ENCODE peak calls at places on chromosomes 7 and 10, in nine cellular contexts. R is fibroblast of the aortic adventitia, N is heart left ventricle, M is GM10248, A is K562, E is sigmoid colon, I is nephron progenitor cell, C is neural crest cell, X is tibial artery. B is an unnamed sample.

GRCh38 chr10:113091921-113092320 is 141.9 kb downstream of the TCF7L2 start:
- DNase-seq in R (no peak), N (peak), M (no peak), A (no peak), E (no peak), I (no peak), C (no peak), X (peak), B (no peak)

GRCh38 chr7:112665709-112666108 is 124.5 kb downstream of the TMEM168 start:
- DNase-seq in R (peak), N (no peak), M (no peak), A (no peak), E (no peak), I (no peak), C (no peak), X (no peak), B (peak)

GRCh38 chr7:7654964-7655363 is 14.4 kb downstream of the UMAD1 start:
- DNase-seq in R (no peak), N (no peak), M (no peak), A (no peak), E (no peak), I (no peak), C (no peak), X (no peak), B (peak)

GRCh38 chr10:103833731-103834365 is 21.5 kb downstream of the SH3PXD2A start:
- DNase-seq in R (peak), N (peak), M (no peak), A (peak), E (peak), I (peak), C (no peak), X (peak), B (peak)

GRCh38 chr10:56349611-56350010 is 11.4 kb downstream of the ZWINT start:
- DNase-seq in R (no peak), N (no peak), M (no peak), A (no peak), E (no peak), I (no peak), C (no peak), X (no peak), B (no peak)

GRCh38 chr7:13115157-13115772 is 427.8 kb downstream of the ARL4A start:
- DNase-seq in R (peak), N (no peak), M (no peak), A (no peak), E (no peak), I (no peak), C (no peak), X (no peak), B (peak)

GRCh38 chr10:84173543-84173942 is at the start of gene GPR15LG:
- DNase-seq in R (no peak), N (no peak), M (no peak), A (no peak), E (no peak), I (no peak), C (no peak), X (no peak), B (no peak)

GRCh38 chr7:74380720-74381119 is 73.0 kb upstream of the GTF2IRD1 start:
- DNase-seq in R (no peak), N (no peak), M (no peak), A (no peak), E (no peak), I (no peak), C (no peak), X (no peak), B (no peak)

GRCh38 chr7:92835851-92836488 is 403 bp downstream of the CDK6 start:
- DNase-seq in R (peak), N (peak), M (peak), A (peak), E (peak), I (no peak), C (no peak), X (peak), B (peak)

GRCh38 chr7:44999245-45000095 is 531 bp upstream of the CCM2 start:
- DNase-seq in R (peak), N (peak), M (peak), A (peak), E (peak), I (peak), C (peak), X (peak), B (peak)
- TF ChIP-seq CTCF in R (no peak), N (peak), M (no peak), A (no peak), E (no peak), I (no peak), C (no peak), X (no peak), B (peak)

DNA sequence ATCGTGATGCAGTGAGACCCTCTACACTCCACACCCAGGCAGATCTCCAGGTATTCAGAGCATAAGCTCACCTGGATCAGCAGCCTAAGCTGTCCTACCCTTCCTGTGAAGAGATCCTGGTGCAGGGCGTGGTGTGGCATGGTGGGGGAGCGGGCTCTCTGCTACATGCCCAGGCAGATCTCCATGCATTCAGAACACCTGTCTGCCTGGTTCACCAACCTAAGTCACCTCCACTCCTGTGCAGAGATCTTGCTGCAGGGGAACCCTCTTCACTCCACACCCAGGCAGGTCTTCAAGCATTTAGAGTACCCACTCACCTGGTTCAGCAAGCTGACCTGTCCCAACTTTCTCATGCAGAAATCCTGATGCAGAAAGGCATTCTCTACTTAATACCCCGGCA is 394.4 kb upstream of the SEMA3A start:
- DNase-seq in R (no peak), N (no peak), M (no peak), A (no peak), E (no peak), I (no peak), C (no peak), X (no peak), B (no peak)
- TF ChIP-seq CTCF in R (no peak), N (no peak), M (no peak), A (no peak), E (no peak), I (no peak), C (no peak), X (no peak), B (no peak)

DNA sequence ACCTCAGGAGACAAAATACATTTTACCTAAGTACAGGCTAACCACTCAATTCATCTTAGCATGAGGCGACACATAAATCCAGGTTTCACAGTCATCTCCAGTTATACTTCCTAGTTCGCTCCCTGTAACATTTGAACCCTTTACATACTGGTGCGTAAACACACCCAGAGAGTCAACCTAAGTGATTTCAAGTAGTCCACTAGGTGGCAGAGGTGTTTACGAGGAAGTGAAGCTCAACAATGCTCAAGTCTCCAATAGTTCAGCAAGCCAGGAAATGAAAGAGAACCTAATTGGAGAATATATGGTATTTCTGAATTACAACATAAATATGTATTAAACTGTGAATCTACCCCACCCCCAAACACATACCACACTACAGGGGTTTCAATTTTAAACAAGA is 76.3 kb upstream of the ABCB5 start:
- DNase-seq in R (peak), N (no peak), M (no peak), A (peak), E (no peak), I (no peak), C (no peak), X (no peak), B (no peak)
- TF ChIP-seq CTCF in R (peak), N (no peak), M (no peak), A (peak), E (no peak), I (no peak), C (peak), X (no peak), B (peak)

GRCh38 chr10:122485670-122486069 is 24.3 kb downstream of the HTRA1 start:
- DNase-seq in R (peak), N (no peak), M (no peak), A (no peak), E (peak), I (no peak), C (no peak), X (peak), B (peak)
- TF ChIP-seq CTCF in R (no peak), N (no peak), M (no peak), A (no peak), E (no peak), I (no peak), C (no peak), X (no peak), B (no peak)

DNA sequence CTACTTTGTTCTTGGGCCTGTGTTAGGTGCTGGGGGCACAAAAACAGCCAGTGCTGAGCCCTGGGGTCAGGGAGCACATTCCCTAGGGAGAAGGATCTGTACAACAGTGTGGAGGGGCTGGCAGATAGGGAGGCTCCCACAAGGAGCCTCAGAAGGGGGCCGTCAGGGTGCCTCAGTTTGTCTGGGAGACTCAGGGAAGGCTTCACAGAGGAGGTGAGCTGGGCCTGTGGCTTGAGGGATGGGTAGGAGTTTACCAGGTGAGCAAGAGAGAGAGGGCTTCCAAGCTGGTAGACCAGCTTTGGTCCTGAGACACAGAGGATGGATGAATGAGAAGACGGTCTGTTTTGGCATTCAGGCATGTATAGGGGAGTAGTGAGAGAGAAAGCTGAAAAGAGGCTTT is 52.1 kb downstream of the CAMK1D start:
- DNase-seq in R (no peak), N (no peak), M (no peak), A (no peak), E (no peak), I (no peak), C (no peak), X (no peak), B (no peak)
- TF ChIP-seq CTCF in R (no peak), N (no peak), M (no peak), A (no peak), E (no peak), I (no peak), C (no peak), X (no peak), B (no peak)

DNA sequence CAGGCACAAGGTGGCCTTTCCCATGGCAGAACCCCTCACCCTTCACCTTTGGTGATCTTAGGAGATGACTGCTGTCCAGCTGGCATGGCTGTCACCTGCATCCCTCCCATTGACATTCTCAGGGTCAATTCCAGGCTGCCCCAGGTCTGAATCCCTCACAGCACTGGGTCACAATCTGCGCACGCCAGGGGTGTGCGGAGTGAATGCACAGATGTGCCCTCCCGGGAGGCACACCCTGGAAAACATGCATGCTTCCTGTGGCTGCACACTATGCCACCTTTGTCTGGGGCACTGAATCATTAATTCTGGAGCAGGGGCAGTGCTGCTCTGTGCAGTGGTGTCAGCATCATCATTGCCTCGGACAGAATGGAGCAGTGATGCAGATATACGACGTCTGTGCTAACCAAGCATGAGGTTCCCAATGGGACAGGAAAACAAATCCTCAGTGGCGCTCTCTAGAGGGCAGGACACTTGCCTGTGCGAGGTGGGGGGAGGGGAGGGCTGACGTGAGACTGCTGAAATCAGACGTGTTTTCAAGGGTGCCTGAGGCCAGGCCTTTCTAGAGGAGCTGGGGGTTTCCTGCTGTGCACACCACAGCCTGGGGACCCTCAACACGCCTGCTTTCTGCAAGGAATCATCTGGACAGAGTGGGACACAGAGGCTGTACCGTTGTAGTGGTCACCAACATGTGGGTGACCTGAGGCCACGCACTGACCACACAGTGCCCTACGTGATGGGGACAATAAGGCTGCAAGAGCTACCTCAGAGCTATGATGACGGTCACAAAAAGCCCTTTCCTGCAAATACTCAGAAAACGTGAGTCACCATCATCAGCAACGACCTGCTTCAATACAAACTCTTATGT is 77.9 kb downstream of the HIPK2 start:
- DNase-seq in R (no peak), N (no peak), M (no peak), A (peak), E (no peak), I (no peak), C (no peak), X (peak), B (no peak)
- TF ChIP-seq CTCF in R (no peak), N (no peak), M (no peak), A (peak), E (no peak), I (no peak), C (no peak), X (no peak), B (no peak)

DNA sequence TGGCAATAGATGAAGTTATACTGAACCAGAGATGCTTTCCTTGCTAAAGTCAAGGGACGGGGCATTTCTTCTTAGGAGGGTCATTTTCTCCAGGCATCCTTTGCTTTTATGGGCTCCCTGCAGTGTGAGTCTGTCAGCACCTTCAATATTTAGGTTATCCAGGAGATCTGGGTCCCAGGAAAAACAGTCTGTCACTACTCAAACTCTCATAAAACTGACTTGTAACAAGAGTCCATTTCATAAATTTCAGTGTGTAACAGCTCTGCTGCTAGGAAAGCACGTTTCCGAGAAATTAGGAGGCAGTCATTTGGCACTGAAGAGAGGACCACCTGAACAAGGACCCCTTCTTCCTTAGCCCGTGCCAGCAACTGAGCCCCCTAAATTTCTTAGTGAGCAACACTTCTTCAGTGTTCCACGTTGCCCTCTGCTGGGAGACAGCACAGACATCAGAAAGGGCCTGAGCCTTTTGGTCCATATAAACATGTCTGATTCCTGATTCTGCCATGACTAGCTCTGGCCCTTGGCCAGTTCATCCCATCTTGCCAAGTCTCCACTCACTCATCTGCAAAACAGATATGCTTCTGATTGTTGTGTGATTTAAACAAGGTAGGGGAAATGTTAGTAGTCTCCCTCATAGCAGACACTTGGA is 7.2 kb downstream of the GCC1 start:
- DNase-seq in R (peak), N (no peak), M (no peak), A (no peak), E (no peak), I (no peak), C (no peak), X (no peak), B (peak)
- TF ChIP-seq CTCF in R (peak), N (no peak), M (peak), A (peak), E (no peak), I (no peak), C (no peak), X (no peak), B (peak)

GRCh38 chr7:1391449-1391848 is 67.8 kb downstream of the MICALL2 start:
- DNase-seq in R (no peak), N (no peak), M (no peak), A (no peak), E (no peak), I (no peak), C (no peak), X (no peak), B (no peak)
- TF ChIP-seq CTCF in R (no peak), N (no peak), M (no peak), A (no peak), E (no peak), I (no peak), C (no peak), X (no peak), B (no peak)

GRCh38 chr7:44922351-44922694 is 37.0 kb upstream of the PURB start:
- DNase-seq in R (no peak), N (no peak), M (no peak), A (no peak), E (no peak), I (no peak), C (no peak), X (no peak), B (no peak)
- TF ChIP-seq CTCF in R (no peak), N (no peak), M (no peak), A (no peak), E (no peak), I (no peak), C (peak), X (no peak), B (no peak)

DNA sequence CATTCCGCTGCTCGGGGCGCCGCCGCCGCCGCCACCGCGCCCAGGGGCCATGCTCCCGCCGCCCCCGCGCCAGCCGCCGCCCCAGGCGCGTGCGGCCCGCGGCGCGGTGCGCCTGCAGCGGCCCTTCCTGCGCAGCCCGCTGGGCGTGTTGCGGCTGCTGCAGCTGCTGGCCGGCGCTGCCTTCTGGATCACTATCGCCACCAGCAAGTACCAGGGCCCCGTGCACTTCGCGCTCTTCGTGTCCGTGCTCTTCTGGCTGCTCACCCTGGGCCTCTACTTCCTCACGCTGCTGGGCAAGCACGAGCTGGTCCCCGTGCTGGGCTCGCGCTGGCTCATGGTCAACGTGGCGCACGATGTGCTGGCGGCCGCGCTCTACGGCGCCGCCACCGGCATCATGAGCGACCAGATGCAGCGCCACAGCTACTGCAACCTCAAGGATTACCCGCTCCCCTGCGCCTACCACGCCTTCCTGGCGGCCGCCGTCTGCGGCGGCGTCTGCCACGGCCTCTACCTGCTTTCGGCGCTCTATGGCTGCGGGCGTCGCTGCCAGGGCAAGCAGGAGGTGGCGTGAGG is 384 bp downstream of the MARVELD1 start:
- DNase-seq in R (peak), N (peak), M (peak), A (peak), E (peak), I (peak), C (peak), X (peak), B (peak)
- TF ChIP-seq CTCF in R (peak), N (no peak), M (peak), A (no peak), E (no peak), I (no peak), C (peak), X (no peak), B (peak)